ENCODE peak calls at places on chromosomes 4 and X, in ten cellular contexts. One of them, this sample, is unnamed.

GRCh38 chr4:48375651-48376291 is 34.4 kb downstream of the SLAIN2 start:
- DNase-seq in activated naive CD8-positive, alpha-beta T cell treated with anti-CD3 and anti-CD28 coated beads, Interleukin-2, amount 50 U/mL, for 24 hours: no peak
- DNase-seq in KG1: no peak
- DNase-seq in CD8-positive, alpha-beta memory T cell: no peak
- DNase-seq in T-helper 17 cell: no peak
- DNase-seq in Calu3: peak; percentile 35
- DNase-seq in T-helper 22 cell: no peak
- DNase-seq in Kasumi-1: no peak
- DNase-seq in T follicular helper cell: no peak
- DNase-seq in T-helper 2 cell: no peak
- DNase-seq in this sample: no peak

GRCh38 chrX:110173192-110174175 is 144.4 kb downstream of the AMMECR1 start:
- DNase-seq in activated naive CD8-positive, alpha-beta T cell treated with anti-CD3 and anti-CD28 coated beads, Interleukin-2, amount 50 U/mL, for 24 hours: no peak
- DNase-seq in KG1: no peak
- DNase-seq in CD8-positive, alpha-beta memory T cell: no peak
- DNase-seq in T-helper 17 cell: no peak
- DNase-seq in Calu3: no peak
- DNase-seq in T-helper 22 cell: no peak
- DNase-seq in Kasumi-1: no peak
- DNase-seq in T follicular helper cell: no peak
- DNase-seq in T-helper 2 cell: no peak
- DNase-seq in this sample: no peak

GRCh38 chr4:2995546-2996265 is 32.3 kb downstream of the GRK4 start:
- DNase-seq in activated naive CD8-positive, alpha-beta T cell treated with anti-CD3 and anti-CD28 coated beads, Interleukin-2, amount 50 U/mL, for 24 hours: no peak
- DNase-seq in KG1: no peak
- DNase-seq in CD8-positive, alpha-beta memory T cell: no peak
- DNase-seq in T-helper 17 cell: no peak
- DNase-seq in Calu3: no peak
- DNase-seq in T-helper 22 cell: no peak
- DNase-seq in Kasumi-1: no peak
- DNase-seq in T follicular helper cell: no peak
- DNase-seq in T-helper 2 cell: no peak
- DNase-seq in this sample: no peak

GRCh38 chrX:109862386-109862910 is 129.4 kb upstream of the ACSL4 start:
- DNase-seq in activated naive CD8-positive, alpha-beta T cell treated with anti-CD3 and anti-CD28 coated beads, Interleukin-2, amount 50 U/mL, for 24 hours: no peak
- DNase-seq in KG1: no peak
- DNase-seq in CD8-positive, alpha-beta memory T cell: no peak
- DNase-seq in T-helper 17 cell: no peak
- DNase-seq in Calu3: no peak
- DNase-seq in T-helper 22 cell: no peak
- DNase-seq in Kasumi-1: no peak
- DNase-seq in T follicular helper cell: no peak
- DNase-seq in T-helper 2 cell: no peak
- DNase-seq in this sample: no peak

GRCh38 chr4:87053064-87053693 is 118.4 kb downstream of the AFF1 start:
- DNase-seq in activated naive CD8-positive, alpha-beta T cell treated with anti-CD3 and anti-CD28 coated beads, Interleukin-2, amount 50 U/mL, for 24 hours: no peak
- DNase-seq in KG1: no peak
- DNase-seq in CD8-positive, alpha-beta memory T cell: no peak
- DNase-seq in T-helper 17 cell: no peak
- DNase-seq in Calu3: no peak
- DNase-seq in T-helper 22 cell: no peak
- DNase-seq in Kasumi-1: no peak
- DNase-seq in T follicular helper cell: no peak
- DNase-seq in T-helper 2 cell: no peak
- DNase-seq in this sample: no peak

GRCh38 chr4:21901831-21902230 is 46.7 kb downstream of the KCNIP4 start:
- DNase-seq in activated naive CD8-positive, alpha-beta T cell treated with anti-CD3 and anti-CD28 coated beads, Interleukin-2, amount 50 U/mL, for 24 hours: no peak
- DNase-seq in KG1: no peak
- DNase-seq in CD8-positive, alpha-beta memory T cell: no peak
- DNase-seq in T-helper 17 cell: no peak
- DNase-seq in Calu3: no peak
- DNase-seq in T-helper 22 cell: no peak
- DNase-seq in Kasumi-1: no peak
- DNase-seq in T follicular helper cell: no peak
- DNase-seq in T-helper 2 cell: no peak
- DNase-seq in this sample: no peak

GRCh38 chrX:46251755-46252154 is 293.5 kb downstream of the ZNF674 start:
- DNase-seq in activated naive CD8-positive, alpha-beta T cell treated with anti-CD3 and anti-CD28 coated beads, Interleukin-2, amount 50 U/mL, for 24 hours: no peak
- DNase-seq in KG1: no peak
- DNase-seq in CD8-positive, alpha-beta memory T cell: no peak
- DNase-seq in T-helper 17 cell: no peak
- DNase-seq in Calu3: no peak
- DNase-seq in T-helper 22 cell: no peak
- DNase-seq in Kasumi-1: no peak
- DNase-seq in T follicular helper cell: no peak
- DNase-seq in T-helper 2 cell: no peak
- DNase-seq in this sample: no peak

GRCh38 chr4:152614337-152614736 is 65.5 kb downstream of the TMEM154 start:
- DNase-seq in activated naive CD8-positive, alpha-beta T cell treated with anti-CD3 and anti-CD28 coated beads, Interleukin-2, amount 50 U/mL, for 24 hours: no peak
- DNase-seq in KG1: no peak
- DNase-seq in CD8-positive, alpha-beta memory T cell: no peak
- DNase-seq in T-helper 17 cell: no peak
- DNase-seq in Calu3: no peak
- DNase-seq in T-helper 22 cell: no peak
- DNase-seq in Kasumi-1: no peak
- DNase-seq in T follicular helper cell: no peak
- DNase-seq in T-helper 2 cell: no peak
- DNase-seq in this sample: no peak

GRCh38 chr4:169103966-169104412 is 93.9 kb upstream of the CBR4 start:
- DNase-seq in activated naive CD8-positive, alpha-beta T cell treated with anti-CD3 and anti-CD28 coated beads, Interleukin-2, amount 50 U/mL, for 24 hours: no peak
- DNase-seq in KG1: no peak
- DNase-seq in CD8-positive, alpha-beta memory T cell: no peak
- DNase-seq in T-helper 17 cell: no peak
- DNase-seq in Calu3: peak; percentile 49
- DNase-seq in T-helper 22 cell: no peak
- DNase-seq in Kasumi-1: no peak
- DNase-seq in T follicular helper cell: no peak
- DNase-seq in T-helper 2 cell: no peak
- DNase-seq in this sample: no peak

GRCh38 chrX:65668362-65669310 is 1.2 kb downstream of the MSN start:
- DNase-seq in activated naive CD8-positive, alpha-beta T cell treated with anti-CD3 and anti-CD28 coated beads, Interleukin-2, amount 50 U/mL, for 24 hours: peak; percentile 44
- DNase-seq in KG1: no peak
- DNase-seq in CD8-positive, alpha-beta memory T cell: peak; percentile 44
- DNase-seq in T-helper 17 cell: peak; percentile 35
- DNase-seq in Calu3: peak; percentile 47
- DNase-seq in T-helper 22 cell: peak; percentile 52
- DNase-seq in Kasumi-1: peak; percentile 30
- DNase-seq in T follicular helper cell: peak; percentile 41
- DNase-seq in T-helper 2 cell: peak; percentile 9
- DNase-seq in this sample: peak; percentile 72

GRCh38 chr4:62470020-62470419 is 1269.9 kb downstream of the ADGRL3 start:
- DNase-seq in activated naive CD8-positive, alpha-beta T cell treated with anti-CD3 and anti-CD28 coated beads, Interleukin-2, amount 50 U/mL, for 24 hours: no peak
- DNase-seq in KG1: no peak
- DNase-seq in CD8-positive, alpha-beta memory T cell: no peak
- DNase-seq in T-helper 17 cell: no peak
- DNase-seq in Calu3: no peak
- DNase-seq in T-helper 22 cell: no peak
- DNase-seq in Kasumi-1: no peak
- DNase-seq in T follicular helper cell: no peak
- DNase-seq in T-helper 2 cell: no peak
- DNase-seq in this sample: no peak

GRCh38 chrX:103879339-103879738 is 47.3 kb upstream of the RAB9B start:
- DNase-seq in activated naive CD8-positive, alpha-beta T cell treated with anti-CD3 and anti-CD28 coated beads, Interleukin-2, amount 50 U/mL, for 24 hours: no peak
- DNase-seq in KG1: no peak
- DNase-seq in CD8-positive, alpha-beta memory T cell: no peak
- DNase-seq in T-helper 17 cell: no peak
- DNase-seq in Calu3: no peak
- DNase-seq in T-helper 22 cell: no peak
- DNase-seq in Kasumi-1: no peak
- DNase-seq in T follicular helper cell: no peak
- DNase-seq in T-helper 2 cell: no peak
- DNase-seq in this sample: no peak

GRCh38 chrX:150934453-150934852 is 36.0 kb upstream of the CD99L2 start:
- DNase-seq in activated naive CD8-positive, alpha-beta T cell treated with anti-CD3 and anti-CD28 coated beads, Interleukin-2, amount 50 U/mL, for 24 hours: no peak
- DNase-seq in KG1: no peak
- DNase-seq in CD8-positive, alpha-beta memory T cell: no peak
- DNase-seq in T-helper 17 cell: no peak
- DNase-seq in Calu3: no peak
- DNase-seq in T-helper 22 cell: no peak
- DNase-seq in Kasumi-1: no peak
- DNase-seq in T follicular helper cell: no peak
- DNase-seq in T-helper 2 cell: no peak
- DNase-seq in this sample: no peak

GRCh38 chrX:136210806-136211205 is 40.4 kb downstream of the MAP7D3 start:
- DNase-seq in activated naive CD8-positive, alpha-beta T cell treated with anti-CD3 and anti-CD28 coated beads, Interleukin-2, amount 50 U/mL, for 24 hours: no peak
- DNase-seq in KG1: no peak
- DNase-seq in CD8-positive, alpha-beta memory T cell: no peak
- DNase-seq in T-helper 17 cell: no peak
- DNase-seq in Calu3: no peak
- DNase-seq in T-helper 22 cell: no peak
- DNase-seq in Kasumi-1: peak; percentile 72
- DNase-seq in T follicular helper cell: no peak
- DNase-seq in T-helper 2 cell: no peak
- DNase-seq in this sample: no peak

GRCh38 chr4:166153539-166153938 is 280.5 kb downstream of the TLL1 start:
- DNase-seq in activated naive CD8-positive, alpha-beta T cell treated with anti-CD3 and anti-CD28 coated beads, Interleukin-2, amount 50 U/mL, for 24 hours: no peak
- DNase-seq in KG1: no peak
- DNase-seq in CD8-positive, alpha-beta memory T cell: no peak
- DNase-seq in T-helper 17 cell: no peak
- DNase-seq in Calu3: no peak
- DNase-seq in T-helper 22 cell: no peak
- DNase-seq in Kasumi-1: no peak
- DNase-seq in T follicular helper cell: no peak
- DNase-seq in T-helper 2 cell: no peak
- DNase-seq in this sample: no peak

GRCh38 chr4:104491826-104492771 is 2.6 kb downstream of the CXXC4 start:
- DNase-seq in activated naive CD8-positive, alpha-beta T cell treated with anti-CD3 and anti-CD28 coated beads, Interleukin-2, amount 50 U/mL, for 24 hours: no peak
- DNase-seq in KG1: no peak
- DNase-seq in CD8-positive, alpha-beta memory T cell: no peak
- DNase-seq in T-helper 17 cell: no peak
- DNase-seq in Calu3: no peak
- DNase-seq in T-helper 22 cell: no peak
- DNase-seq in Kasumi-1: peak; percentile 10
- DNase-seq in T follicular helper cell: no peak
- DNase-seq in T-helper 2 cell: no peak
- DNase-seq in this sample: no peak

GRCh38 chr4:175062183-175062592 is 144.0 kb downstream of the ADAM29 start:
- DNase-seq in activated naive CD8-positive, alpha-beta T cell treated with anti-CD3 and anti-CD28 coated beads, Interleukin-2, amount 50 U/mL, for 24 hours: no peak
- DNase-seq in KG1: no peak
- DNase-seq in CD8-positive, alpha-beta memory T cell: no peak
- DNase-seq in T-helper 17 cell: no peak
- DNase-seq in Calu3: no peak
- DNase-seq in T-helper 22 cell: no peak
- DNase-seq in Kasumi-1: no peak
- DNase-seq in T follicular helper cell: no peak
- DNase-seq in T-helper 2 cell: no peak
- DNase-seq in this sample: no peak

GRCh38 chr4:105835177-105835576 is 60.1 kb upstream of the NPNT start:
- DNase-seq in activated naive CD8-positive, alpha-beta T cell treated with anti-CD3 and anti-CD28 coated beads, Interleukin-2, amount 50 U/mL, for 24 hours: no peak
- DNase-seq in KG1: no peak
- DNase-seq in CD8-positive, alpha-beta memory T cell: no peak
- DNase-seq in T-helper 17 cell: no peak
- DNase-seq in Calu3: no peak
- DNase-seq in T-helper 22 cell: no peak
- DNase-seq in Kasumi-1: no peak
- DNase-seq in T follicular helper cell: no peak
- DNase-seq in T-helper 2 cell: no peak
- DNase-seq in this sample: no peak

GRCh38 chr4:128623508-128624215 is 185.8 kb upstream of the JADE1 start:
- DNase-seq in activated naive CD8-positive, alpha-beta T cell treated with anti-CD3 and anti-CD28 coated beads, Interleukin-2, amount 50 U/mL, for 24 hours: no peak
- DNase-seq in KG1: no peak
- DNase-seq in CD8-positive, alpha-beta memory T cell: no peak
- DNase-seq in T-helper 17 cell: no peak
- DNase-seq in Calu3: no peak
- DNase-seq in T-helper 22 cell: no peak
- DNase-seq in Kasumi-1: no peak
- DNase-seq in T follicular helper cell: no peak
- DNase-seq in T-helper 2 cell: no peak
- DNase-seq in this sample: no peak

GRCh38 chr4:25925486-25926201 is 11.6 kb downstream of the SMIM20 start:
- DNase-seq in activated naive CD8-positive, alpha-beta T cell treated with anti-CD3 and anti-CD28 coated beads, Interleukin-2, amount 50 U/mL, for 24 hours: peak; percentile 42
- DNase-seq in KG1: no peak
- DNase-seq in CD8-positive, alpha-beta memory T cell: no peak
- DNase-seq in T-helper 17 cell: no peak
- DNase-seq in Calu3: peak; percentile 55
- DNase-seq in T-helper 22 cell: no peak
- DNase-seq in Kasumi-1: peak; percentile 75
- DNase-seq in T follicular helper cell: no peak
- DNase-seq in T-helper 2 cell: no peak
- DNase-seq in this sample: no peak

GRCh38 chr4:151012836-151013235 is 2.2 kb downstream of the LRBA start:
- DNase-seq in activated naive CD8-positive, alpha-beta T cell treated with anti-CD3 and anti-CD28 coated beads, Interleukin-2, amount 50 U/mL, for 24 hours: peak; percentile 29
- DNase-seq in KG1: no peak
- DNase-seq in CD8-positive, alpha-beta memory T cell: no peak
- DNase-seq in T-helper 17 cell: no peak
- DNase-seq in Calu3: peak; percentile 28
- DNase-seq in T-helper 22 cell: peak; percentile 3
- DNase-seq in Kasumi-1: no peak
- DNase-seq in T follicular helper cell: no peak
- DNase-seq in T-helper 2 cell: no peak
- DNase-seq in this sample: no peak

GRCh38 chrX:25810202-25810601 is 327.9 kb upstream of the MAGEB18 start:
- DNase-seq in activated naive CD8-positive, alpha-beta T cell treated with anti-CD3 and anti-CD28 coated beads, Interleukin-2, amount 50 U/mL, for 24 hours: no peak
- DNase-seq in KG1: no peak
- DNase-seq in CD8-positive, alpha-beta memory T cell: no peak
- DNase-seq in T-helper 17 cell: no peak
- DNase-seq in Calu3: no peak
- DNase-seq in T-helper 22 cell: no peak
- DNase-seq in Kasumi-1: no peak
- DNase-seq in T follicular helper cell: no peak
- DNase-seq in T-helper 2 cell: no peak
- DNase-seq in this sample: no peak

GRCh38 chr4:55675196-55675793 is 39.2 kb upstream of the NMU start:
- DNase-seq in activated naive CD8-positive, alpha-beta T cell treated with anti-CD3 and anti-CD28 coated beads, Interleukin-2, amount 50 U/mL, for 24 hours: no peak
- DNase-seq in KG1: no peak
- DNase-seq in CD8-positive, alpha-beta memory T cell: no peak
- DNase-seq in T-helper 17 cell: no peak
- DNase-seq in Calu3: no peak
- DNase-seq in T-helper 22 cell: no peak
- DNase-seq in Kasumi-1: no peak
- DNase-seq in T follicular helper cell: no peak
- DNase-seq in T-helper 2 cell: no peak
- DNase-seq in this sample: no peak

This sample was measured in CD14-positive monocyte.